ENCODE peak calls at places on chromosomes 2 and 18, in eight cellular contexts. D is NCI-H446, A is upper lobe of right lung, O is amniotic stem cell, K is iPS-NIHi11, R is NCI-H345, C is frontal cortex, H is NCI-H1436. V is an unnamed sample.

GRCh38 chr2:58289029-58289428 is 47.9 kb upstream of the FANCL start:
- DNase-seq in D (no peak), A (no peak), O (no peak), K (no peak), R (no peak), C (no peak), H (no peak), V (no peak)

GRCh38 chr2:66058675-66059074 is 376.2 kb upstream of the MEIS1 start:
- DNase-seq in D (no peak), A (no peak), O (no peak), K (no peak), R (no peak), C (no peak), H (no peak), V (no peak)

GRCh38 chr2:169796441-169796840 is 2.2 kb upstream of the SSB start:
- DNase-seq in D (no peak), A (no peak), O (no peak), K (no peak), R (no peak), C (no peak), H (no peak), V (no peak)

GRCh38 chr2:99915108-99915675 is 227.2 kb downstream of the AFF3 start:
- DNase-seq in D (no peak), A (no peak), O (no peak), K (no peak), R (no peak), C (no peak), H (no peak), V (no peak)

GRCh38 chr18:57194622-57195021 is 47.7 kb downstream of the BOD1L2 start:
- DNase-seq in D (no peak), A (no peak), O (no peak), K (no peak), R (no peak), C (no peak), H (no peak), V (no peak)

GRCh38 chr2:67824196-67824595 is 238.6 kb downstream of the C1D start:
- DNase-seq in D (no peak), A (no peak), O (no peak), K (no peak), R (no peak), C (no peak), H (no peak), V (no peak)

GRCh38 chr2:53381271-53381670 is 386.3 kb upstream of the CHAC2 start:
- DNase-seq in D (no peak), A (no peak), O (no peak), K (no peak), R (no peak), C (no peak), H (no peak), V (no peak)

GRCh38 chr2:179876266-179876665 is 14.9 kb upstream of the ZNF385B start:
- DNase-seq in D (no peak), A (no peak), O (no peak), K (no peak), R (no peak), C (no peak), H (no peak), V (no peak)

GRCh38 chr2:15652316-15653276 is 60.9 kb downstream of the DDX1 start:
- DNase-seq in D (no peak), A (no peak), O (no peak), K (no peak), R (no peak), C (no peak), H (no peak), V (no peak)

GRCh38 chr2:130849896-130850787 is 13.4 kb downstream of the ARHGEF4 start:
- DNase-seq in D (no peak), A (no peak), O (no peak), K (no peak), R (no peak), C (no peak), H (no peak), V (no peak)

GRCh38 chr2:159615187-159615935 is 987 bp downstream of the BAZ2B start:
- DNase-seq in D (peak), A (peak), O (peak), K (peak), R (peak), C (peak), H (peak), V (peak)

V was measured in 8988T.